ENCODE peak calls at places on chromosomes 7 and 10, in seven cellular contexts. F is PC-3, Y is OCI-LY7, L is GM23248, Z is HCT116, T is MM.1S, R is GM23338. P is an unnamed sample.
A peak's percentile ranks its signal among the peaks of the same experiment; 100 is the strongest.

GRCh38 chr7:128427289-128427891 is 17.6 kb upstream of the IMPDH1 start:
- DNase-seq in L (peak; percentile 72), Z (peak; percentile 36), T (peak; percentile 72), F (peak; percentile 78), Y (peak; percentile 70), R (peak; percentile 88), P (peak; percentile 78)

GRCh38 chr10:119306514-119306951 is 99.2 kb downstream of the GRK5 start:
- DNase-seq in Y (peak; percentile 96), L (peak; percentile 19), T (peak; percentile 93), Z (no peak), R (no peak), F (peak; percentile 34), P (no peak)

GRCh38 chr7:104228442-104228841 is 20.6 kb upstream of the ORC5 start:
- DNase-seq in T (no peak), Z (no peak), F (no peak), Y (no peak), R (no peak), L (no peak), P (no peak)

GRCh38 chr7:38825721-38826440 is 83.1 kb downstream of the VPS41 start:
- DNase-seq in Y (no peak), T (no peak), R (no peak), Z (no peak), L (peak; percentile 46), F (no peak), P (no peak)

GRCh38 chr7:35261476-35262285 is 7.8 kb upstream of the TBX20 start:
- DNase-seq in T (no peak), Y (no peak), R (peak; percentile 82), Z (no peak), F (no peak), L (no peak), P (peak; percentile 68)

GRCh38 chr7:36096460-36097095 is 56.5 kb upstream of the EEPD1 start:
- DNase-seq in Z (no peak), T (no peak), R (peak; percentile 41), Y (no peak), F (no peak), L (no peak), P (no peak)

GRCh38 chr10:35784751-35785150 is 142.7 kb upstream of the FZD8 start:
- DNase-seq in R (no peak), F (peak; percentile 41), L (no peak), T (no peak), Z (no peak), Y (no peak), P (no peak)

GRCh38 chr10:124639206-124639605 is 105.0 kb downstream of the FAM53B start:
- DNase-seq in R (no peak), Y (no peak), T (no peak), Z (no peak), F (no peak), L (no peak), P (no peak)

GRCh38 chr7:114856625-114857024 is 65.3 kb upstream of the MDFIC start:
- DNase-seq in T (no peak), R (peak; percentile 73), Y (no peak), L (peak; percentile 9), Z (no peak), F (no peak), P (peak; percentile 39)

GRCh38 chr10:48667960-48668541 is 16.6 kb upstream of the WDFY4 start:
- DNase-seq in F (no peak), Y (peak; percentile 92), L (no peak), Z (no peak), R (no peak), T (no peak), P (no peak)

GRCh38 chr7:12711124-12711523 is 23.7 kb downstream of the ARL4A start:
- DNase-seq in F (no peak), Y (no peak), Z (no peak), R (no peak), T (no peak), L (no peak), P (no peak)

GRCh38 chr10:1201010-1201807 is 145.0 kb downstream of the WDR37 start:
- DNase-seq in F (no peak), L (no peak), Y (no peak), Z (no peak), R (no peak), T (no peak), P (no peak)

GRCh38 chr7:132656846-132657776 is 80.8 kb upstream of the PLXNA4 start:
- DNase-seq in R (peak; percentile 61), T (no peak), Z (peak; percentile 10), F (peak; percentile 32), Y (peak; percentile 11), L (peak; percentile 37), P (peak; percentile 38)

GRCh38 chr7:127035203-127035849 is 217.4 kb downstream of the GRM8 start:
- DNase-seq in Z (no peak), L (no peak), T (no peak), R (no peak), F (no peak), Y (no peak), P (no peak)

GRCh38 chr10:32445036-32445435 is 904 bp upstream of the CCDC7 start:
- DNase-seq in R (no peak), Z (no peak), Y (peak; percentile 11), L (peak; percentile 40), F (no peak), T (no peak), P (no peak)

GRCh38 chr7:100867040-100867795 is at the start of gene TRIP6:
- DNase-seq in Y (no peak), R (peak; percentile 95), F (peak; percentile 74), Z (peak; percentile 68), T (no peak), L (peak; percentile 95), P (peak; percentile 91)

GRCh38 chr7:1933066-1933835 is 263.2 kb downstream of the ELFN1 start:
- DNase-seq in T (no peak), L (no peak), F (no peak), R (no peak), Z (no peak), Y (no peak), P (no peak)

GRCh38 chr7:152998440-152998839 is 238.9 kb downstream of the ACTR3B start:
- DNase-seq in L (no peak), R (no peak), F (no peak), Y (no peak), T (no peak), Z (no peak), P (no peak)

GRCh38 chr10:80172896-80173295 is 32.4 kb downstream of the ANXA11 start:
- DNase-seq in Y (no peak), F (peak; percentile 77), L (no peak), R (no peak), Z (no peak), T (no peak), P (no peak)

GRCh38 chr10:37704566-37704965 is 152.8 kb downstream of the ZNF248 start:
- DNase-seq in Z (no peak), F (no peak), Y (no peak), R (no peak), L (no peak), T (no peak), P (no peak)

GRCh38 chr7:51187941-51188340 is 128.7 kb downstream of the COBL start:
- DNase-seq in R (peak; percentile 92), L (peak; percentile 14), Z (no peak), Y (no peak), F (no peak), T (no peak), P (peak; percentile 89)

GRCh38 chr10:79602953-79603352 is 7.8 kb upstream of the SFTPA1 start:
- DNase-seq in R (peak; percentile 1), L (no peak), Y (peak; percentile 85), T (peak; percentile 49), F (no peak), Z (no peak), P (no peak)

GRCh38 chr10:113007821-113008220 is 57.8 kb downstream of the TCF7L2 start:
- DNase-seq in T (no peak), F (no peak), Y (no peak), L (peak; percentile 64), R (no peak), Z (no peak), P (no peak)

GRCh38 chr10:17228081-17229015 is at the start of gene VIM:
- DNase-seq in T (peak; percentile 80), Y (peak; percentile 48), F (peak; percentile 82), Z (peak; percentile 84), R (peak; percentile 92), L (peak; percentile 100), P (peak; percentile 94)

GRCh38 chr10:62266147-62266546 is 2.5 kb downstream of the RTKN2 start:
- DNase-seq in R (no peak), Z (no peak), T (no peak), F (peak; percentile 53), Y (no peak), L (no peak), P (no peak)
- H3K27ac ChIP-seq in R (no peak overlapping the region), Z (no peak overlapping the region), T (no peak overlapping the region), F (peak overlapping the region; percentile 15), Y (no peak overlapping the region), L (no peak overlapping the region), P (no peak overlapping the region)

DNA sequence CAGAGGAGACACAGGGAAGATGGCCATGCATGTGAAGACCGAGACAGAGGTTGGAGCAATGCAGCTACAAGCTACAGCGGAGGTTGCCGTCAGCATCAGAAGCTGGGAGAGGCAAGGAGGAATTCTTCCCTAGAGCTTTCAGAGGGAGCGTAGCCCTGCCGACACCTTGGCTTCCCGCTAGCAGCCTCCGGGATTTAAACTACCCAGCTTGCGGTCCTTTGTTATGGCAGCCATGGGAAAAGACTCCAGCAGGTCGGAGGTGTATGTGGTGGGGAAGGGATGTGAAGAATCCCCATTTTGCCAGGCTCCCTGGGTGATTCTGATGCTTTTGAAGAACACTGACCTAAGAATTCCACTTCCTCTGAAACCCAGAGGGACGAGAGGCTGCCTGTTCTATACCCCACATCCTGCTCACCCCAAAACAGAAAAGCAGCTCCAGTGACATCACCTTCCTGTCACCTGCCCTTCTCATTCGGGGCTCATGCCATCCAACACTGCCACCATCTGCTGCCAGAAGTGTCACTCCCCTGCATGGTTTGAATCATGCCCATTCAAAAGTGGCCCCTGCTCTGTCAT is 3.3 kb upstream of the SEPHS1 start:
- DNase-seq in T (peak; percentile 53), Z (no peak), Y (peak; percentile 47), L (no peak), F (no peak), R (peak; percentile 89), P (peak; percentile 59)
- TF ChIP-seq EZH2phosphoT487 in T (no peak), Z (no peak), Y (no peak), L (no peak), F (no peak), R (no peak), P (no peak)

GRCh38 chr10:70492786-70493659 is 14.5 kb downstream of the PALD1 start:
- DNase-seq in F (peak; percentile 60), T (no peak), Z (no peak), L (peak; percentile 25), Y (peak; percentile 89), R (no peak), P (no peak)
- H3K27ac ChIP-seq in F (no peak overlapping the region), T (peak overlapping the region; percentile 98), Z (no peak overlapping the region), L (no peak overlapping the region), Y (peak overlapping the region; percentile 98), R (peak overlapping the region; percentile 5), P (no peak overlapping the region)

DNA sequence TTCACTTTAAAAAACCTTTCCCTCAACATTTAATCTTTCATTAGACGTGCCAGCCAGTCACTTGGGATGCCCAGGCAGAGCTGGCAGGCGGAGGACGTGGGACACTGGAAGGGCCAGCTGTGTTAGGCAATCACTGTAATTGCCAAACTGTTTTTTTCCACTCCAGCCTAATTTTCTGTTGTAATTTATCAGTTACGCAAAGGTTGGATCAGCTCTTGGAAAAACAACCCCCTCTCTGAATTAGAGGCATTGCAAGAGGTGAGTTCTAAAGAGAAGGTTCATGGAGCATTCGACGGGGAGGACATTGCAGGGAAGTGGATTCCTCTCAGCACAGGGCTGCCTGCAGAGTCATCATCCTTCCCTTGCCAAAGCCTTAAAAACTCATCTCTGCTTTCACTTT is 272.5 kb upstream of the RNF32 start:
- DNase-seq in Y (no peak), F (no peak), Z (no peak), R (no peak), T (no peak), L (no peak), P (no peak)
- TF ChIP-seq EZH2phosphoT487 in Y (no peak), F (no peak), Z (no peak), R (no peak), T (no peak), L (no peak), P (no peak)

GRCh38 chr10:109067051-109067450 is 856.3 kb downstream of the XPNPEP1 start:
- DNase-seq in R (no peak), L (no peak), T (no peak), Y (no peak), F (no peak), Z (no peak), P (no peak)
- H3K27ac ChIP-seq in R (no peak overlapping the region), L (no peak overlapping the region), T (no peak overlapping the region), Y (no peak overlapping the region), F (no peak overlapping the region), Z (no peak overlapping the region), P (no peak overlapping the region)

P was measured in neural progenitor cell.